ENCODE peak calls at places on chromosomes 3 and 15, in ten cellular contexts. U, H, M, I, F, K, Z, D, T and W are unnamed samples.

GRCh38 chr3:105755121-105755886 is 113.5 kb downstream of the CBLB start:
- DNase-seq in K (no peak), U (no peak), I (no peak), H (no peak), F (no peak), Z (no peak), T (no peak), M (no peak), D (no peak), W (no peak)

GRCh38 chr3:143119974-143120715 is 574 bp downstream of the CHST2 start:
- DNase-seq in K (peak), T (no peak), I (no peak), M (no peak), H (peak), D (peak), Z (peak), F (peak), U (no peak), W (no peak)

GRCh38 chr3:111874177-111874820 is 15.2 kb downstream of the PHLDB2 start:
- DNase-seq in U (no peak), M (peak), Z (no peak), D (no peak), I (no peak), F (no peak), T (no peak), K (no peak), H (peak), W (no peak)

GRCh38 chr3:30664884-30665283 is 58.5 kb downstream of the TGFBR2 start:
- DNase-seq in K (no peak), I (no peak), Z (no peak), H (no peak), U (peak), D (no peak), T (no peak), F (no peak), M (no peak), W (no peak)

GRCh38 chr3:44795197-44795596 is 33.6 kb downstream of the KIF15 start:
- DNase-seq in D (no peak), T (no peak), U (no peak), K (no peak), H (no peak), F (no peak), M (peak), Z (no peak), I (no peak), W (no peak)

GRCh38 chr3:12629560-12629959 is 34.4 kb downstream of the RAF1 start:
- DNase-seq in F (no peak), D (no peak), U (no peak), I (peak), H (peak), Z (no peak), M (peak), T (no peak), K (no peak), W (peak)

GRCh38 chr15:37740623-37741141 is 193.8 kb upstream of the TMCO5A start:
- DNase-seq in D (no peak), T (no peak), I (no peak), U (no peak), M (no peak), K (no peak), H (no peak), F (no peak), Z (no peak), W (no peak)

GRCh38 chr15:75640483-75641175 is 605 bp upstream of the IMP3 start:
- DNase-seq in Z (peak), H (peak), D (peak), M (peak), K (no peak), F (no peak), U (peak), T (no peak), I (no peak), W (no peak)

GRCh38 chr15:69305933-69306568 is 7.3 kb downstream of the PAQR5 start:
- DNase-seq in T (no peak), F (no peak), Z (no peak), H (no peak), M (peak), D (no peak), I (no peak), U (no peak), K (no peak), W (no peak)

GRCh38 chr3:195662-196061 is 901 bp upstream of the CHL1 start:
- DNase-seq in Z (no peak), U (no peak), K (no peak), H (no peak), F (no peak), I (no peak), D (no peak), T (no peak), M (no peak), W (no peak)
- TF ChIP-seq CTCF in Z (no peak), U (no peak), K (no peak), H (no peak), F (no peak), I (no peak), D (no peak), T (no peak), M (no peak), W (no peak)

GRCh38 chr3:121295966-121296365 is 249.8 kb downstream of the POLQ start:
- DNase-seq in M (peak), U (no peak), D (no peak), F (no peak), K (no peak), I (no peak), Z (no peak), T (no peak), H (peak), W (no peak)
- TF ChIP-seq CTCF in M (no peak), U (no peak), D (no peak), F (no peak), K (no peak), I (no peak), Z (no peak), T (no peak), H (no peak), W (no peak)

DNA sequence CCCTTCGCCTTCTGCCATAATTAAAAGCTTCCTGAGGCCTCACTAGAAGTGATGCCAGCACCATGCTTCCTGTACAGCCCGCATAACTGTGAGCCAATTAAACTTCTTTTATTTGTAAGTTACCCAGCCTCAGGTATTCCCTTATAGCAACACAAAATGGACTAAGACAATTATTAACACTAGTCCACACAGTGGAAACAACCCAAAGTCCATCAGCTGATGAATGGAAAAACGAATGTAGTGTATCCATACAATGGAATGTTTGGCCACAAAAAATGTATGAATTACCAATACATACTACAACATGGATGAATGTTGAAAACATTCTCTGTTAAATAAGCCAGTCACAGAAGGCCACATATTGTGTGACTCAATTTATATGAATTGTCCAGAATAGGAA is 22.5 kb upstream of the CTXND1 start:
- DNase-seq in H (no peak), I (no peak), Z (no peak), T (no peak), U (no peak), K (no peak), D (no peak), M (no peak), F (no peak), W (no peak)
- TF ChIP-seq CTCF in H (no peak), I (no peak), Z (no peak), T (no peak), U (no peak), K (no peak), D (no peak), M (no peak), F (no peak), W (no peak)

GRCh38 chr3:16398542-16399126 is 114.9 kb downstream of the RFTN1 start:
- DNase-seq in U (no peak), T (no peak), Z (no peak), K (no peak), F (no peak), M (no peak), D (no peak), I (no peak), H (no peak), W (no peak)

GRCh38 chr3:16402451-16402850 is 111.0 kb downstream of the RFTN1 start:
- DNase-seq in I (no peak), T (no peak), K (no peak), F (no peak), M (peak), U (no peak), D (no peak), H (peak), Z (no peak), W (no peak)

GRCh38 chr3:16400143-16400935 is 113.2 kb downstream of the RFTN1 start:
- DNase-seq in D (no peak), Z (peak), U (no peak), M (no peak), T (no peak), I (no peak), F (no peak), K (no peak), H (no peak), W (no peak)

GRCh38 chr3:16401273-16401672 is 112.2 kb downstream of the RFTN1 start:
- DNase-seq in H (no peak), M (no peak), K (no peak), I (no peak), D (no peak), Z (no peak), T (no peak), U (no peak), F (no peak), W (no peak)

GRCh38 chr3:16399473-16399872 is 114.0 kb downstream of the RFTN1 start:
- DNase-seq in K (peak), D (no peak), H (peak), M (peak), U (no peak), F (no peak), Z (peak), T (peak), I (no peak), W (peak)
- TF ChIP-seq CTCF in K (no peak), D (no peak), H (peak), M (peak), U (no peak), F (no peak), Z (peak), T (peak), I (no peak), W (peak)

DNA sequence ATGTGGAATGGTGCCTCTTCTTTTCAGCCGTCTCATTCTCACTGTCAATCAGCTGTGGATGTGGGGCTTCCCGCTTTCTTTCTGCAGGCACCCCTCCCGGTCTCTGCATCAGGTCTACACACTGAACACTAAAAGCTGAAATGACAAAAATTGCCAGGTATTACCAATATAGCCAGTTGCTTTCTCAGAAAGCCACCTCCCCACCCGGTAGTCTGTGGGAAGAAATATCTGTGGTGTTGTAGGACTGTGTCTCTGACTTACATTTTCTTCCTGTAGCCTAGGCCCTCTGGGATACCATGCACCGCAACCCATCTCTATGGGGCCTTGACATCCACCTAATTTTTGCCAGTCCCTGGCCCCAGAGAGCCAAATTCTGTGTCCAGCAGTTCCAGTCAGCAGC is 19.2 kb upstream of the EPHB1 start:
- DNase-seq in H (no peak), T (no peak), Z (no peak), F (no peak), U (no peak), M (no peak), D (no peak), K (no peak), I (no peak), W (no peak)
- TF ChIP-seq CTCF in H (no peak), T (no peak), Z (no peak), F (no peak), U (no peak), M (no peak), D (no peak), K (no peak), I (no peak), W (no peak)

GRCh38 chr3:191499307-191500125 is 38.6 kb downstream of the PYDC2 start:
- DNase-seq in H (peak), F (peak), U (no peak), Z (peak), K (peak), M (peak), I (peak), D (no peak), T (peak), W (no peak)

GRCh38 chr3:191500892-191501291 is 39.9 kb downstream of the PYDC2 start:
- DNase-seq in D (no peak), Z (no peak), U (peak), M (no peak), H (no peak), I (no peak), F (no peak), T (no peak), K (no peak), W (no peak)

GRCh38 chr3:191502583-191502982 is 41.6 kb downstream of the PYDC2 start:
- DNase-seq in U (no peak), D (no peak), H (peak), F (no peak), M (no peak), T (no peak), Z (peak), I (no peak), K (no peak), W (no peak)
- TF ChIP-seq CTCF in U (no peak), D (no peak), H (no peak), F (peak), M (peak), T (no peak), Z (peak), I (no peak), K (peak), W (no peak)

GRCh38 chr3:126212629-126213375 is 32.4 kb upstream of the ALDH1L1 start:
- DNase-seq in Z (peak), T (no peak), U (no peak), F (peak), D (no peak), K (peak), M (peak), I (peak), H (peak), W (no peak)
- TF ChIP-seq CTCF in Z (peak), T (peak), U (no peak), F (no peak), D (no peak), K (peak), M (no peak), I (peak), H (peak), W (peak)